ENCODE peak calls at places on chromosomes 11 and 22, in five cellular contexts. L, K, D, N and C are unnamed samples.

GRCh38 chr11:114400222-114400973 is at the start of the genes C11orf71 and RBM7:
- DNase-seq in K (peak; percentile 98), L (peak; percentile 99), D (peak; percentile 98), N (peak; percentile 97), C (peak; percentile 99)

GRCh38 chr22:35540600-35541253 is at the start of gene RASD2:
- DNase-seq in K (peak; percentile 30), N (no peak), L (peak; percentile 47), D (peak; percentile 35), C (peak; percentile 74)

GRCh38 chr11:116582621-116583020 is 190.2 kb downstream of the BUD13 start:
- DNase-seq in K (no peak), L (no peak), D (no peak), N (no peak), C (no peak)

GRCh38 chr11:74466916-74467885 is at the start of gene KCNE3:
- DNase-seq in L (no peak), D (no peak), N (no peak), K (no peak), C (no peak)

GRCh38 chr11:32231909-32232493 is 141.1 kb downstream of the RCN1 start:
- DNase-seq in D (peak; percentile 43), L (peak; percentile 57), N (no peak), K (no peak), C (peak; percentile 34)

GRCh38 chr11:28767574-28767973 is 659.4 kb downstream of the METTL15 start:
- DNase-seq in L (peak; percentile 78), D (no peak), N (peak; percentile 26), K (no peak), C (peak; percentile 82)

GRCh38 chr11:14089690-14090462 is 127.4 kb downstream of the SPON1 start:
- DNase-seq in L (no peak), N (no peak), D (no peak), K (no peak), C (no peak)

GRCh38 chr22:49088801-49089791 is 738.6 kb downstream of the BRD1 start:
- DNase-seq in K (no peak), N (no peak), L (no peak), D (no peak), C (no peak)

GRCh38 chr11:72238492-72239295 is 5.3 kb downstream of the PHOX2A start:
- DNase-seq in D (no peak), K (no peak), L (no peak), N (no peak), C (no peak)